ENCODE peak calls at places on chromosomes 6 and 20, in six cellular contexts. I is esophagus squamous epithelium, C is psoas muscle, G is aorta, K is HCT116, M is left ventricle myocardium inferior. A is an unnamed sample.

GRCh38 chr20:45115829-45116228 is 855 bp upstream of the WFDC5 start:
- DNase-seq in I (no peak), C (no peak), G (no peak), K (no peak), M (no peak), A (no peak)

GRCh38 chr20:6590891-6591679 is 176.4 kb upstream of the BMP2 start:
- DNase-seq in I (no peak), C (no peak), G (no peak), K (no peak), M (no peak), A (no peak)

GRCh38 chr6:12582421-12583110 is 134.0 kb upstream of the PHACTR1 start:
- DNase-seq in I (no peak), C (no peak), G (no peak), K (no peak), M (no peak), A (no peak)

GRCh38 chr20:33299111-33299603 is 16.1 kb downstream of the BPIFB1 start:
- DNase-seq in I (no peak), C (peak; percentile 76), G (peak; percentile 88), K (peak; percentile 40), M (peak; percentile 52), A (peak; percentile 81)

GRCh38 chr6:3618300-3619041 is 133.0 kb downstream of the PXDC1 start:
- DNase-seq in I (no peak), C (no peak), G (no peak), K (no peak), M (no peak), A (no peak)

GRCh38 chr6:145809211-145809610 is 5.4 kb downstream of the FBXO30 start:
- DNase-seq in I (no peak), C (no peak), G (no peak), K (no peak), M (no peak), A (no peak)

GRCh38 chr20:20207291-20207690 is 155.0 kb downstream of the CFAP61 start:
- DNase-seq in I (no peak), C (no peak), G (no peak), K (no peak), M (no peak), A (peak; percentile 67)

GRCh38 chr6:87641065-87641692 is 51.2 kb downstream of the ORC3 start:
- DNase-seq in I (no peak), C (no peak), G (no peak), K (no peak), M (no peak), A (no peak)

GRCh38 chr20:46400828-46401477 is 5.5 kb downstream of the ELMO2 start:
- DNase-seq in I (no peak), C (no peak), G (no peak), K (no peak), M (no peak), A (no peak)

GRCh38 chr6:18122128-18123093 is at the start of gene NHLRC1:
- DNase-seq in I (peak; percentile 35), C (peak; percentile 95), G (peak; percentile 97), K (no peak), M (peak; percentile 90), A (peak; percentile 82)

GRCh38 chr20:37389844-37390275 is 43.9 kb downstream of the SRC start:
- DNase-seq in I (no peak), C (peak; percentile 34), G (no peak), K (no peak), M (no peak), A (no peak)

GRCh38 chr20:4987130-4987529 is 14.2 kb downstream of the SLC23A2 start:
- DNase-seq in I (no peak), C (no peak), G (no peak), K (no peak), M (no peak), A (no peak)

GRCh38 chr6:113888996-113889635 is 32.0 kb downstream of the MARCKS start:
- DNase-seq in I (no peak), C (no peak), G (no peak), K (no peak), M (no peak), A (no peak)

GRCh38 chr6:164569503-164569902 is 739.9 kb downstream of the C6orf118 start:
- DNase-seq in I (no peak), C (no peak), G (no peak), K (no peak), M (no peak), A (no peak)

GRCh38 chr6:134503542-134504281 is 185.8 kb upstream of the SGK1 start:
- DNase-seq in I (no peak), C (no peak), G (no peak), K (no peak), M (no peak), A (no peak)

GRCh38 chr6:6557871-6558270 is 30.6 kb upstream of the LY86 start:
- DNase-seq in I (no peak), C (no peak), G (no peak), K (no peak), M (no peak), A (no peak)

GRCh38 chr20:32960849-32961731 is 43.1 kb downstream of the SUN5 start:
- DNase-seq in I (no peak), C (no peak), G (no peak), K (no peak), M (no peak), A (no peak)

GRCh38 chr6:87473419-87473903 is 687 bp downstream of the SLC35A1 start:
- DNase-seq in I (no peak), C (no peak), G (peak; percentile 86), K (no peak), M (no peak), A (peak; percentile 61)

GRCh38 chr20:61436268-61436667 is 184.2 kb downstream of the CDH4 start:
- DNase-seq in I (no peak), C (no peak), G (no peak), K (no peak), M (no peak), A (no peak)

GRCh38 chr6:11318835-11319813 is 86.7 kb upstream of the NEDD9 start:
- DNase-seq in I (no peak), C (no peak), G (no peak), K (no peak), M (no peak), A (no peak)

GRCh38 chr6:133956413-133957049 is 3.5 kb downstream of the TBPL1 start:
- DNase-seq in I (no peak), C (no peak), G (no peak), K (no peak), M (no peak), A (no peak)

GRCh38 chr6:79330723-79331122 is 96.2 kb upstream of the HMGN3 start:
- DNase-seq in I (no peak), C (no peak), G (no peak), K (no peak), M (no peak), A (no peak)

GRCh38 chr20:44501448-44501847 is 20.4 kb downstream of the SERINC3 start:
- DNase-seq in I (no peak), C (no peak), G (no peak), K (no peak), M (no peak), A (no peak)

GRCh38 chr6:83815631-83816030 is 37.5 kb upstream of the RIPPLY2 start:
- DNase-seq in I (no peak), C (no peak), G (no peak), K (no peak), M (no peak), A (no peak)

GRCh38 chr6:150143521-150144293 is 863 bp downstream of the PPP1R14C start:
- DNase-seq in I (no peak), C (peak; percentile 65), G (peak; percentile 73), K (no peak), M (peak; percentile 33), A (no peak)

GRCh38 chr6:156991971-156992370 is 214.8 kb downstream of the ARID1B start:
- DNase-seq in I (no peak), C (no peak), G (no peak), K (no peak), M (no peak), A (no peak)

GRCh38 chr6:6746334-6746969 is 157.9 kb downstream of the LY86 start:
- DNase-seq in I (no peak), C (peak; percentile 82), G (no peak), K (no peak), M (peak; percentile 39), A (peak; percentile 26)

DNA sequence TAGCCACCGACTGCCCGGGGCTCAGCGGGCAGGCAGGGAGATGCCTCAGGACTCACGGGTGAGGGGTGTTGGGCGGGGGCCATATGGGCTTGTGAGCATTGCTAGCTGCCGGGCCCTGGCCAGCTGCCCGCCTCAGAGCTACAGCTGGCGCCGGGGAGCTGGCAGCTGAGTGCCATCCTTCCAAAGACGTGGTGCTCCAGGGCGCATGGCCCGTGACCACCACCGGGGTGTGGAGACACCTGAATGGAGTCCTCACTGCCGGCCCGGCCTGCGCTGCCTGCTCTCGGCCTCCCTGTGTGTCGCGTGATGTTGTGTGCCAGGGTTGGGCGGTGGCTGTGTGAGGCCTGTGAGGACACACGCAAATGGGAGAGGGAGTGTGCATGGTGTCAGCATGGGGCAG is 10.6 kb upstream of the RBBP8NL start:
- DNase-seq in I (no peak), C (no peak), G (no peak), K (no peak), M (peak; percentile 26), A (no peak)
- H3K4me3 ChIP-seq in I (no peak overlapping the region), C (no peak overlapping the region), G (no peak overlapping the region), K (no peak overlapping the region), M (no peak overlapping the region), A (no peak overlapping the region)

GRCh38 chr6:168641455-168641854 is 200.5 kb downstream of the SMOC2 start:
- DNase-seq in I (no peak), C (no peak), G (no peak), K (no peak), M (no peak), A (no peak)
- H3K4me1 ChIP-seq in I (no peaks in the 10 kb centered on the region), C (no peaks in the 10 kb centered on the region), G (peaks cover 1% of the 10 kb centered on the region), K (peaks cover 34% of the 10 kb centered on the region), M (peaks cover 23% of the 10 kb centered on the region), A (no peaks in the 10 kb centered on the region)

GRCh38 chr6:105601541-105602174 is 198.8 kb upstream of the PREP start:
- DNase-seq in I (no peak), C (peak; percentile 81), G (peak; percentile 83), K (no peak), M (peak; percentile 69), A (no peak)
- H3K4me3 ChIP-seq in I (peak overlapping the region; percentile 11), C (peak overlapping the region; percentile 31), G (peak overlapping the region; percentile 21), K (no peak overlapping the region), M (peak overlapping the region; percentile 41), A (no peak overlapping the region)

DNA sequence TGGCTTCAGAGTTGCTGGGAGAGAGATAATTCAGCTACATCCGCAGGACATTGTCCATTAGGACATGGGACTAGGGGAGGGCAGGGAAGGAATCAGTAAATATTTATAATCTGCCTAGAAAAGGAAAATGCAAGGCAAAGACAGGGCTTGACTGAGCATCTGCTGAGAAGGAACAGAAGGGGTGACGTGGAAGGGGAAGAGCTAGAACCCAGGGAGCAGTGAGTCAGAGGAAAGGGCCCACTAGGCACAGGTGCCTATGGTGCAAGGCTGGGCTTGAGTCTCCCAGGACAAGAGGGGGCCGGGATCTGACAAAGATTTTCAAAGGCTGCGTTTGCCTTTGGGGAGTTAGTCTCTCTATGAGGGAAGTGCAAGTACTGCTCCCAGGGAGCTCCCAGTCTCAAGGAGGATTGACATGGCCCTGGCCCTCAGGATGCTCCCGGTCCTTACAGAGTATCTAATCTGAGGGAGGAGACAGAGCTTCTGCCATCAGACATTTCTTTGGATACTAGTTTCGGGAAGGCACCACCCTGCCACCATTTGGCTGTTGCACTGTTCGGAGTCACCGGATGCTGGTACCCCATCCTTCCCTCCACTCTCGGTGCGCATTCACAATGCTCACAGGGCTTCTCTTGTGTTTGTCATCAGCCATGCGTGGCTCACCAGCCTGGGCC is 21.9 kb downstream of the VEGFA start:
- DNase-seq in I (no peak), C (no peak), G (no peak), K (no peak), M (no peak), A (no peak)
- H3K4me1 ChIP-seq in I (no peaks in the 10 kb centered on the region), C (peaks cover 27% of the 10 kb centered on the region), G (no peaks in the 10 kb centered on the region), K (no peaks in the 10 kb centered on the region), M (peaks cover 50% of the 10 kb centered on the region), A (no peaks in the 10 kb centered on the region)